ENCODE peak calls at places on chromosomes 3 and 15, in five cellular contexts. K is fibroblast of pulmonary artery, M is lower leg skin, T is HFFc6, W is H9. J is an unnamed sample.

GRCh38 chr15:85381850-85382751 is 1.7 kb downstream of the AKAP13 start:
- DNase-seq in K (no peak), M (no peak), T (no peak), W (no peak), J (no peak)

GRCh38 chr3:101381809-101382208 is 61.4 kb upstream of the IMPG2 start:
- DNase-seq in K (peak), M (no peak), T (peak), W (no peak), J (no peak)

GRCh38 chr15:59632714-59633113 is 21.1 kb downstream of the GCNT3 start:
- DNase-seq in K (peak), M (no peak), T (peak), W (peak), J (peak)

GRCh38 chr3:188507244-188507720 is 353.3 kb downstream of the LPP start:
- DNase-seq in K (peak), M (no peak), T (peak), W (no peak), J (no peak)

GRCh38 chr3:150248116-150248864 is 159.8 kb upstream of the TSC22D2 start:
- DNase-seq in K (peak), M (no peak), T (peak), W (no peak), J (no peak)

GRCh38 chr3:9439331-9439730 is 41.9 kb downstream of the SETD5 start:
- DNase-seq in K (no peak), M (no peak), T (no peak), W (no peak), J (no peak)

GRCh38 chr3:73600293-73600938 is 24.3 kb downstream of the PDZRN3 start:
- DNase-seq in K (peak), M (no peak), T (no peak), W (no peak), J (no peak)

GRCh38 chr3:20056727-20057611 is 16.7 kb downstream of the KAT2B start:
- DNase-seq in K (peak), M (peak), T (peak), W (no peak), J (no peak)

GRCh38 chr3:101266566-101266965 is 53.8 kb downstream of the IMPG2 start:
- DNase-seq in K (no peak), M (no peak), T (no peak), W (no peak), J (no peak)

GRCh38 chr3:190048831-190049541 is 71.7 kb downstream of the P3H2 start:
- DNase-seq in K (peak), M (no peak), T (peak), W (no peak), J (no peak)

GRCh38 chr15:69037482-69037881 is 23.0 kb downstream of the NOX5 start:
- DNase-seq in K (no peak), M (peak), T (no peak), W (no peak), J (no peak)

GRCh38 chr15:71355268-71355667 is 240.0 kb downstream of the THSD4 start:
- DNase-seq in K (no peak), M (no peak), T (no peak), W (no peak), J (no peak)

GRCh38 chr3:16090013-16090412 is 84.5 kb upstream of the GALNT15 start:
- DNase-seq in K (peak), M (no peak), T (peak), W (no peak), J (no peak)

GRCh38 chr15:26081758-26082068 is 218.6 kb upstream of the ATP10A start:
- DNase-seq in K (no peak), M (no peak), T (no peak), W (no peak), J (no peak)

GRCh38 chr3:125220681-125221429 is 8.3 kb upstream of the SLC12A8 start:
- DNase-seq in K (peak), M (no peak), T (peak), W (no peak), J (no peak)

GRCh38 chr3:172520332-172520831 is 2.8 kb downstream of the TNFSF10 start:
- DNase-seq in K (peak), M (no peak), T (peak), W (no peak), J (no peak)

GRCh38 chr3:146469206-146470017 is at the start of gene PLSCR2:
- DNase-seq in K (no peak), M (peak), T (no peak), W (peak), J (peak)

GRCh38 chr3:122265937-122266336 is 59.1 kb upstream of the CSTA start:
- DNase-seq in K (no peak), M (no peak), T (no peak), W (no peak), J (no peak)

GRCh38 chr3:111967651-111968274 is 11.1 kb upstream of the ABHD10 start:
- DNase-seq in K (peak), M (peak), T (peak), W (peak), J (peak)

GRCh38 chr15:68187559-68187958 is 17.6 kb downstream of the CALML4 start:
- DNase-seq in K (peak), M (no peak), T (peak), W (no peak), J (no peak)

GRCh38 chr3:10557250-10557649 is 51.9 kb upstream of the ATP2B2 start:
- DNase-seq in K (no peak), M (peak), T (no peak), W (no peak), J (no peak)

GRCh38 chr15:78810377-78811123 is 714 bp downstream of the ADAMTS7 start:
- DNase-seq in K (peak), M (peak), T (no peak), W (peak), J (peak)

GRCh38 chr3:98343647-98344507 is 9.8 kb upstream of the OR5K4 start:
- DNase-seq in K (peak), M (no peak), T (peak), W (peak), J (no peak)

GRCh38 chr3:50567011-50567385 is 549 bp downstream of the C3orf18 start:
- DNase-seq in K (no peak), M (no peak), T (no peak), W (no peak), J (no peak)

GRCh38 chr3:58568572-58569286 is 8.5 kb downstream of the FAM107A start:
- DNase-seq in K (peak), M (peak), T (peak), W (peak), J (peak)

DNA sequence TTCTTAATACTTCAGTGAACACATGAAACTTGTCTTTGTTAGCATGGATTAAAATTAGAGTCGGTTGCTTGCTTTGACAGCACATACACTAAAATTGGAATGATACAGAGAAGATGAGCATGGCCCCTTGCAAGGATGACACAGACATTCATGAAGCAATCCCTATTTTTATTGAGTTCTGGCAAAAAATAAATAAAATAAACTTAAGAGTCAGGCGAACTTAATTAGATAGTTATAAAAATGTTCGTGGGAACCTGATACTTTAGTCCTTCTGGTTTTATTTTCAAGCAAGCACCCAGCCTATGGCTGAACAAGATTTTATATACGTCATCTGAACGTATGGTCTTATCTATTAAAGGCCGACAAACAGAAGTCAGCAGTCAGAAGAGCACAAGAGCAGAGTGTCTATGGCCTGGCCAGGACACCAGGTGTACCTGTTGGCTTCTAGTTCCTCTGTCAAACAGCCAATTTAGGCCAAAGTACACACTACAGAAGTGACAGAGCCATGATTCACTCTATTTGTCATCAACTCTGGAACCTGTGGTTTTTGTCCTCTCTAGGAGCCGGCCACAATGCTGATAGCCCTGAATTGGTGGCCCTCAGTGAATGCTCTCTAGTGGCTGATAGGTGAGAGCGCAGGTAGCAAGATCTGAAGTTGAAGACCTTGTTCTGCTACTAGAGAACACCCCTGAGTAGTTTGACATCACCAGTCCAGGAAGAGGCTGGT is 64.3 kb downstream of the LEO1 start:
- DNase-seq in K (no peak), M (no peak), T (peak), W (no peak), J (no peak)
- TF ChIP-seq CTCF in K (no peak), M (no peak), T (peak), W (peak), J (no peak)

DNA sequence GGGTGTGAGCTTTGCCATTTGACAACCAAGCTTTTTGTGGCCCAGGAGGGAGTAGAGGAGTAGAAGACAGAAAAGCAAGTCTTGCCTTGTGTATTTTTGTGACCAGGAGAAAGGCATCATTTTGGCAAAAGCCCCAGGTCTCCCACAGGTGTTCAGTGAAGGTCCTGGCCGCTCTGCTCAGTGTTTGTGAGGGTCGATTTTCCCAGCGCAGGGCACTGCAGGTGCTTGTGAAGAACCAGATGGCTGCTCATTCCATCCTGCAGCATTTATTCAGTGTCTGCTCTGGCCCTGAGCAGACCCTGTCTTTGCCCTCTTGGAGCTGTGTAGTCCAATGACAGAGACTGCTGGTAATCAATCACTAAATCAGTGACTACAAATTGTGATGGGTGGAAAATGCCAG is 19.5 kb downstream of the TRAK1 start:
- DNase-seq in K (no peak), M (no peak), T (no peak), W (no peak), J (no peak)
- TF ChIP-seq CTCF in K (no peak), M (no peak), T (no peak), W (no peak), J (no peak)

GRCh38 chr15:74295800-74296199 is 59.7 kb downstream of the CCDC33 start:
- DNase-seq in K (no peak), M (no peak), T (no peak), W (no peak), J (no peak)
- TF ChIP-seq CTCF in K (peak), M (no peak), T (no peak), W (peak), J (no peak)

GRCh38 chr15:90598053-90598577 is 68.4 kb downstream of the CRTC3 start:
- DNase-seq in K (peak), M (peak), T (peak), W (peak), J (no peak)
- TF ChIP-seq CTCF in K (no peak), M (no peak), T (no peak), W (peak), J (no peak)

GRCh38 chr3:42229266-42229941 is 36.6 kb downstream of the CCK start:
- DNase-seq in K (no peak), M (no peak), T (no peak), W (no peak), J (no peak)

GRCh38 chr3:42228796-42229195 is 37.2 kb downstream of the CCK start:
- DNase-seq in K (peak), M (no peak), T (peak), W (no peak), J (no peak)

GRCh38 chr3:42226470-42227425 is 39.2 kb downstream of the CCK start:
- DNase-seq in K (no peak), M (no peak), T (no peak), W (no peak), J (no peak)

GRCh38 chr3:42230860-42231259 is 35.1 kb downstream of the CCK start:
- DNase-seq in K (no peak), M (no peak), T (no peak), W (no peak), J (no peak)

DNA sequence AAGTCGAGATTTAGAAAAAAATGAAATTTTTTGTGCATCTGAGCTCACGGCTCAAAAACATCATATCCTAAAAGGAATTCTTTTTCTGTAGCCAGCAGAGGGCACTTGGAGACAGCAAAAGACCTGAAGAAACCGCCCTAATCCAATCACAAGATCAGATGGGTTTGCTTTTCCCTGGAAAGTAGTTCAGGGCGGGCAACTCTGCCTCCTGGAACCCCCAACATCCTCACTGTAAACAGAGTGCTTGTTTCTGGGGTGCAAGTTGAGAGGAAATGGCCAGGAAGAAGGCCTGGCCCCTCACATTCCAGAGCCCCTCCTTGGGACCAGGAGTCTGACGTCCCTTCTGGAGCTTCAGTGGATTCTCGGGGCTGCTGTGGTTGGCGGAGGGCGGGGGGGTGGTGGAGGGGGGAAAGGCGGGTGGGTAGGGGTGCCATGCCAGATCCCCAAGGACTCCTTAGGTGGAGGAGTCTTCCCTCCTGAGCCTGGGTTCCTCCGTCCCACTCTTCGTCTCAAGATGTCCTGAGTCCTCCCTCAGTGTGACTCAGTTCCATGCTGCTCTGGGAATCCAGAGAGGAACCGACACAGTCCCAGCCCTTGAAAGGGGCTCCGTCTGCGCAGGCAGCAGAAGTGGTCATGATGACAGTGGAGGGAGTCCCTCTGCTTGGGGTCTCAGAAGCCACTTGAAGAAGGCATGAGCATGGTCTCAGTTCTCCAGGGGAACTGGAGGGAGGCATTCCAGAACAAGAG is 35.9 kb downstream of the CCK start:
- DNase-seq in K (peak), M (no peak), T (peak), W (peak), J (no peak)
- TF ChIP-seq CTCF in K (peak), M (no peak), T (peak), W (peak), J (peak)

GRCh38 chr15:29656636-29657475 is 165.4 kb downstream of the TJP1 start:
- DNase-seq in K (peak), M (no peak), T (no peak), W (peak), J (peak)
- TF ChIP-seq CTCF in K (peak), M (no peak), T (no peak), W (peak), J (no peak)

GRCh38 chr15:53506370-53506769 is 253.1 kb downstream of the WDR72 start:
- DNase-seq in K (no peak), M (no peak), T (no peak), W (no peak), J (no peak)

GRCh38 chr15:53511175-53511574 is 248.3 kb downstream of the WDR72 start:
- DNase-seq in K (no peak), M (no peak), T (no peak), W (no peak), J (no peak)

GRCh38 chr15:53513431-53513830 is 246.0 kb downstream of the WDR72 start:
- DNase-seq in K (no peak), M (no peak), T (no peak), W (no peak), J (no peak)

DNA sequence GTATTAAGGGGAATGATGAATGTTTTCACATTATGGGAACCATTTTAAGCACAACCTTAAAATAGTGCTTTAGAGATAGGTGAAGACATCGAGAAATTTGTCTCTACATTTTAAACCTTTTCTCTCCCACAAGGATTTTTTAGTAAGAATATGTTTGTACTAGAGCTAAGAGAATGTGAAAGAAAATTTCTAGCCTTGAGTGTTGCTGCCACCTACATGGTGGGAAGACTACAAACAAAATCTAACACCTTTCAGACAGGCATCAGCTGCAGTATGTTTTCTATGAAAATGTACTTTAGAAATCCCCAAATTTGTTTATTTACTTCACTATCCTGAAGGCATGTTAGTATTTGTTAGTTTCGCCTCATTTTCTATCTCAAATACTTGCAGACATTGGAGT is 247.4 kb downstream of the WDR72 start:
- DNase-seq in K (no peak), M (no peak), T (no peak), W (no peak), J (no peak)
- TF ChIP-seq CTCF in K (no peak), M (no peak), T (no peak), W (peak), J (no peak)

GRCh38 chr15:64683378-64683777 is 92.0 kb downstream of the RBPMS2 start:
- DNase-seq in K (peak), M (peak), T (no peak), W (no peak), J (no peak)

GRCh38 chr15:64685230-64685886 is 90.0 kb downstream of the RBPMS2 start:
- DNase-seq in K (peak), M (peak), T (no peak), W (peak), J (no peak)

GRCh38 chr15:64682255-64682654 is 93.1 kb downstream of the RBPMS2 start:
- DNase-seq in K (no peak), M (peak), T (no peak), W (no peak), J (peak)

GRCh38 chr15:64678126-64678819 is 97.1 kb downstream of the RBPMS2 start:
- DNase-seq in K (no peak), M (peak), T (peak), W (no peak), J (no peak)

DNA sequence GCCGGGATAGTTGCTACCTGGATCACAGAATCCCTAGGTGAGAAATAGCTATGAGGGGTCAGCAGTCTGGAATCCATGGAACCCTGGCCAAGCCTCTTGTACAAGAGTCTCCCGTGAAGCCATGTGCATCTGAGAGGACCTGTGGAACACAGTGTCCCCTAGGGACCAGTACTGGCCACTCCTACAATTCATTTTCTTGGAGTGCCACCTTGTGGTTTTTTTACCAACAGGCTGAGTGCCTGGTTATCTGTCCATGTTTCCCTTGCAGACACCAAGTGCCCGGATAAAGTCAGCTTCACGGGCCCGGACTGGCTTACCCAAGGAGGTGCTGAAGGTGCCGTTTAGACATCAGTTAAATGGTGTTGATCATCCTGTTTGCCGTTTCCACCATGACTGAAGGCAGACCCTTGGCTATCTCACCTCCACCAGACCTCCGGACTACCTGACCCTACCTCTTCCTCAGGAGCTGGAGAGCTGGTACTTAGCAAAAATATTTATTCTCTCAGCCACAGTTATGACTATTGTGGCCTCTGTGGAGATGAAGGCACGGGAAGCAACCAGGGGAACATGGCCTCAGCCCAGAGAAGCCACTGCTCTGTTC is 93.9 kb downstream of the RBPMS2 start:
- DNase-seq in K (peak), M (peak), T (peak), W (peak), J (peak)
- TF ChIP-seq CTCF in K (peak), M (no peak), T (peak), W (peak), J (peak)

DNA sequence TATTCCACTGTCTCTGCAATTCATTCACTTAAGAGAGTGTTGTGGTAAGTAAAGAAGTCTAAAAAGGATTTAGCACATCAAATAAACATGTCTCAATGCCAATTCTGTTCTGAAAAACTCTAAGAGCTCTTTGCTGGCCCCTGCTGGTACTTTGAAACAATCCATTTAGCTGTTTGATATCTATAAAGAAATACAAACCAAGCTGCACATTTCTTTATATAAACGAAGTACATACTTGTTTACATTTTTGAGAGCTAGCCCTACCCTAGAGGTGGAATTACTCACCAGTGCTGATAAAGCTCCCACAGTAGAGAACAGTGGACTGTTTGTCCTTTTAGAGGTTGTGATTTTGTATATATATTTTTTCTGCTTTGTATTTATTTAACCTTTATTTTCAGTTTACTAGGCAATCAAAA is 75.5 kb downstream of the NEDD4 start:
- DNase-seq in K (peak), M (no peak), T (peak), W (no peak), J (no peak)
- TF ChIP-seq CTCF in K (peak), M (no peak), T (peak), W (peak), J (peak)

J was measured in glutamatergic neuron.